ENCODE peak calls at places on chromosomes 3 and 15, in four cellular contexts. X is A549, W is H1, P is HepG2. T is an unnamed sample.

GRCh38 chr3:81465510-81465909 is 295.9 kb downstream of the GBE1 start:
- DNase-seq in X (no peak), W (no peak), P (no peak), T (no peak)

GRCh38 chr15:83977992-83978391 is 257.6 kb upstream of the GOLGA6L4 start:
- DNase-seq in X (no peak), W (no peak), P (no peak), T (no peak)

GRCh38 chr3:178202199-178202598 is 334.0 kb upstream of the KCNMB2 start:
- DNase-seq in X (no peak), W (no peak), P (no peak), T (no peak)

GRCh38 chr3:128222771-128223386 is 69.6 kb downstream of the EEFSEC start:
- DNase-seq in X (no peak), W (no peak), P (no peak), T (peak)

GRCh38 chr15:78149805-78150751 is 916 bp downstream of the IDH3A start:
- DNase-seq in X (peak), W (no peak), P (peak), T (no peak)

GRCh38 chr15:44159492-44159891 is 35.6 kb downstream of the FRMD5 start:
- DNase-seq in X (no peak), W (no peak), P (no peak), T (no peak)

GRCh38 chr3:120364821-120365220 is 15.7 kb upstream of the LRRC58 start:
- DNase-seq in X (no peak), W (no peak), P (no peak), T (peak)

GRCh38 chr3:55147856-55148720 is 220.2 kb upstream of the LRTM1 start:
- DNase-seq in X (no peak), W (no peak), P (no peak), T (peak)

GRCh38 chr3:157914882-157915281 is 191.3 kb downstream of the SHOX2 start:
- DNase-seq in X (no peak), W (no peak), P (no peak), T (no peak)

GRCh38 chr3:101851833-101852232 is 2.5 kb downstream of the NFKBIZ start:
- DNase-seq in X (no peak), W (no peak), P (no peak), T (no peak)

GRCh38 chr3:160480931-160481330 is 31.3 kb upstream of the TRIM59 start:
- DNase-seq in X (no peak), W (no peak), P (no peak), T (peak)

GRCh38 chr3:122258757-122259371 is 66.2 kb upstream of the CSTA start:
- DNase-seq in X (peak), W (peak), P (peak), T (peak)

GRCh38 chr3:48395714-48396113 is 23.7 kb downstream of the FBXW12 start:
- DNase-seq in X (no peak), W (no peak), P (no peak), T (no peak)

GRCh38 chr3:9019244-9019961 is 56.1 kb upstream of the RAD18 start:
- DNase-seq in X (no peak), W (no peak), P (no peak), T (no peak)

GRCh38 chr3:194468086-194468485 is 18.7 kb downstream of the ATP13A3 start:
- DNase-seq in X (no peak), W (no peak), P (no peak), T (peak)

GRCh38 chr3:94420941-94421340 is 358.1 kb downstream of the NSUN3 start:
- DNase-seq in X (no peak), W (no peak), P (no peak), T (peak)

GRCh38 chr3:53236112-53236841 is 19.5 kb downstream of the TKT start:
- DNase-seq in X (peak), W (no peak), P (peak), T (peak)

GRCh38 chr3:52195823-52196331 is 2.1 kb upstream of the ALAS1 start:
- DNase-seq in X (no peak), W (no peak), P (peak), T (peak)

GRCh38 chr3:150169279-150169970 is 198.7 kb upstream of the PFN2 start:
- DNase-seq in X (no peak), W (no peak), P (no peak), T (no peak)

GRCh38 chr3:29356062-29356461 is 75.2 kb downstream of the RBMS3 start:
- DNase-seq in X (no peak), W (no peak), P (no peak), T (no peak)

GRCh38 chr3:56796202-56796601 is 5.5 kb downstream of the ARHGEF3 start:
- DNase-seq in X (no peak), W (no peak), P (no peak), T (peak)

GRCh38 chr3:148866261-148866660 is 1.2 kb downstream of the CPA3 start:
- DNase-seq in X (no peak), W (peak), P (no peak), T (peak)

GRCh38 chr3:52221563-52222318 is 3.7 kb downstream of the TLR9 start:
- DNase-seq in X (no peak), W (no peak), P (no peak), T (no peak)

GRCh38 chr3:84567796-84568195 is 391.0 kb upstream of the CADM2 start:
- DNase-seq in X (no peak), W (no peak), P (no peak), T (no peak)

GRCh38 chr3:184568918-184569829 is 7.6 kb downstream of the EPHB3 start:
- DNase-seq in X (no peak), W (no peak), P (no peak), T (peak)

GRCh38 chr3:156614642-156615511 is 59.5 kb upstream of the TIPARP start:
- DNase-seq in X (no peak), W (no peak), P (no peak), T (peak)

GRCh38 chr15:35206060-35206675 is 121.1 kb upstream of the NANOGP8 start:
- DNase-seq in X (peak), W (no peak), P (peak), T (peak)

GRCh38 chr3:115148142-115148790 is 1.2 kb upstream of the ZBTB20 start:
- DNase-seq in X (no peak), W (no peak), P (no peak), T (peak)

GRCh38 chr15:89217686-89218376 is 3.5 kb downstream of the RLBP1 start:
- DNase-seq in X (no peak), W (no peak), P (no peak), T (no peak)

GRCh38 chr15:74525946-74526345 is 15.1 kb upstream of the ARID3B start:
- DNase-seq in X (no peak), W (no peak), P (no peak), T (peak)

GRCh38 chr15:48411971-48412591 is 80.9 kb downstream of the DUT start:
- DNase-seq in X (no peak), W (no peak), P (no peak), T (no peak)

GRCh38 chr15:50017522-50017921 is 101.5 kb downstream of the ATP8B4 start:
- DNase-seq in X (no peak), W (no peak), P (no peak), T (no peak)

GRCh38 chr15:88657326-88658069 is 18.7 kb downstream of the ISG20 start:
- DNase-seq in X (peak), W (no peak), P (no peak), T (peak)

GRCh38 chr3:21256932-21257331 is 494.1 kb downstream of the ZNF385D start:
- DNase-seq in X (no peak), W (no peak), P (no peak), T (no peak)

GRCh38 chr3:173396191-173397041 is 1.1 kb upstream of the NLGN1 start:
- DNase-seq in X (no peak), W (no peak), P (no peak), T (no peak)

GRCh38 chr3:173399001-173399400 is 1.5 kb downstream of the NLGN1 start:
- DNase-seq in X (no peak), W (no peak), P (no peak), T (no peak)

GRCh38 chr3:173398111-173398479 is 551 bp downstream of the NLGN1 start:
- DNase-seq in X (no peak), W (peak), P (no peak), T (no peak)

GRCh38 chr3:173395412-173396181 is 1.9 kb upstream of the NLGN1 start:
- DNase-seq in X (no peak), W (peak), P (no peak), T (peak)

DNA sequence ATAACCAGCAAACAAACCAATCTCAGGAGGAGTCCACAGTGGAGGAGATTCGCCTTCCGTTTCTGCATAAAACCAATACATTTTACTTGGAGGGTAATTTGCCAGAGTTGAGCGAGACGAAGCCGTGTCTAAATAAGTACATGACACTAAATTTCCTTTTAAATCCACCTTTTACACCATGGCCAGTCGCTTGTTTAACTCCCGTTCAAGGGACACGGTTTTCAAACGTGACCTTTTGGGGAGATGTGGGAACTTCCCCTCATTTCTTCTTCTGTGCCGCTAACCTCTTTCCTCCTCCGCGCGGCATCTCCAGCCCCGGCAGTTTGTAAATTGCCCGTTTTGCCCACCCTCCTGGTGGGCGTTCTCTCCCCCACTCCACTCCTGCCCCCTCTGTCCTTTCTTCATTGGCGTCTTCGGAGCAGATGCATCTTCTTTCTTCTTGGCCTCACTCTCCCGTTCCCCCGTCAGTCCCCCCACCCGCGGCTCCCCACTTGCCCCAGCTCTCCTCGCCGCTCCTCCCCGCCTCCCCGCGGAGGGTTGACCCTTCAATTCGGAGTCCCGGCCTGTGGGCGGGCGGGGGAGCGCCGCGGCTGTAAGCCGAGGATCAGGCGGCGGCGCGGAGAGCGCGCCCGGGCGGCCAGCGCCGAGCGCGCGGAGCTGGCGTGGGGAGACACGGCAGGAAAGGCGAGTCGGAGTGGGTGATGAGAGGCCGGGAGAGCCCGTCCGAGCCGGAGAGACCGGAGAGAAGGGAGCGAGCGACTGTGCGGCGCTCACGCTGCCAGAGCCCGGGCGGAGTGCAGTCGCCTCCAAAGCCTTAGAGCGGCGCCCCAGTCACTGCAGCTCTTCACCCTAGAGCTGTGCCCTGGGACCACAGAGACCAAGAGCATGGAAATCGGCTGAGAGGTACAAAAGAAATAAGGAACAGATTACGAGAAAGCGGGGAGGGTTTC is at the start of gene NLGN1:
- DNase-seq in X (no peak), W (peak), P (no peak), T (peak)
- TF ChIP-seq POLR2A in X (no peak), W (no peak), P (no peak), T (no peak)

GRCh38 chr3:98890960-98891910 is 10.3 kb downstream of the DCBLD2 start:
- DNase-seq in X (no peak), W (no peak), P (no peak), T (peak)
- TF ChIP-seq MAFK in X (no peak), W (no peak), P (no peak), T (no peak)

GRCh38 chr15:100339999-100340398 is 1.8 kb downstream of the ADAMTS17 start:
- DNase-seq in X (no peak), W (no peak), P (no peak), T (no peak)

GRCh38 chr15:100337422-100338044 is 4.2 kb downstream of the ADAMTS17 start:
- DNase-seq in X (no peak), W (no peak), P (no peak), T (no peak)

GRCh38 chr15:100340721-100341661 is 784 bp downstream of the ADAMTS17 start:
- DNase-seq in X (no peak), W (no peak), P (no peak), T (no peak)

GRCh38 chr15:100338247-100338646 is 3.5 kb downstream of the ADAMTS17 start:
- DNase-seq in X (no peak), W (no peak), P (no peak), T (no peak)

GRCh38 chr15:100338971-100339444 is 2.8 kb downstream of the ADAMTS17 start:
- DNase-seq in X (peak), W (no peak), P (peak), T (peak)
- TF ChIP-seq RAD21 in X (peak), W (peak), P (no peak), T (peak)

GRCh38 chr3:22401499-22401898 is 650.5 kb upstream of the ZNF385D start:
- DNase-seq in X (no peak), W (no peak), P (no peak), T (no peak)
- TF ChIP-seq POLR2A in X (no peak), W (no peak), P (no peak), T (no peak)

DNA sequence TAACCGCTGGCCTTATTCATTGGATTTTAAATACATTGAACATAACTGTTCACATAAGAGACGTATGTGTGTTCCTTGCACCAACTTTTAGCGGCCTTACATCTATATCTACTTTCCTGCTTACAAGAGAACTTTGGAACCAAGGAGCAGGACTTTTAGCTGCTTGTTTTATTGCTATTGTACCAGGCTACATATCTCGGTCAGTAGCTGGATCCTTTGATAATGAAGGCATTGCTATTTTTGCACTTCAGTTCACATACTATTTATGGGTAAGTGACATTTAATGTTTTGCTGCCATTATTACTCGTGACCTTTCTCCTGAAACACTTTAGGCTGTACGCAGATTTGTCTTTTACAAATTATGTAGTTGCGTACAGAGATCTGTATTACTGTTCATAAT is 47.1 kb downstream of the STT3B start:
- DNase-seq in X (no peak), W (no peak), P (no peak), T (no peak)
- TF ChIP-seq MAFK in X (no peak), W (no peak), P (no peak), T (no peak)

GRCh38 chr3:183324083-183324482 is 71.0 kb downstream of the B3GNT5 start:
- DNase-seq in X (no peak), W (no peak), P (no peak), T (no peak)

GRCh38 chr3:183328164-183328563 is 75.1 kb downstream of the B3GNT5 start:
- DNase-seq in X (no peak), W (no peak), P (no peak), T (no peak)

GRCh38 chr3:183329543-183329942 is 76.5 kb downstream of the B3GNT5 start:
- DNase-seq in X (no peak), W (no peak), P (no peak), T (no peak)

GRCh38 chr3:183328823-183329222 is 75.8 kb downstream of the B3GNT5 start:
- DNase-seq in X (no peak), W (no peak), P (no peak), T (peak)

GRCh38 chr3:183327343-183327742 is 74.3 kb downstream of the B3GNT5 start:
- DNase-seq in X (no peak), W (no peak), P (no peak), T (no peak)
- TF ChIP-seq RAD21 in X (no peak), W (no peak), P (no peak), T (no peak)

GRCh38 chr15:73053398-73053723 is 1.1 kb downstream of the NEO1 start:
- DNase-seq in X (no peak), W (no peak), P (no peak), T (no peak)

GRCh38 chr15:73050561-73051297 is 1.5 kb upstream of the NEO1 start:
- DNase-seq in X (no peak), W (no peak), P (no peak), T (no peak)

GRCh38 chr15:73051402-73051810 is 857 bp upstream of the NEO1 start:
- DNase-seq in X (peak), W (no peak), P (no peak), T (no peak)

GRCh38 chr15:73052679-73053397 is 575 bp downstream of the NEO1 start:
- DNase-seq in X (peak), W (no peak), P (peak), T (peak)

GRCh38 chr15:73051811-73052678 is at the start of gene NEO1:
- DNase-seq in X (peak), W (peak), P (peak), T (peak)
- TF ChIP-seq POLR2A in X (peak), W (peak), P (peak), T (no peak)

GRCh38 chr3:140586311-140586710 is 91.6 kb upstream of the TRIM42 start:
- DNase-seq in X (no peak), W (no peak), P (no peak), T (no peak)

GRCh38 chr3:140588558-140588957 is 89.3 kb upstream of the TRIM42 start:
- DNase-seq in X (no peak), W (peak), P (no peak), T (no peak)

GRCh38 chr3:140580746-140581145 is 97.1 kb upstream of the TRIM42 start:
- DNase-seq in X (no peak), W (no peak), P (no peak), T (no peak)

GRCh38 chr3:140584549-140584948 is 93.3 kb upstream of the TRIM42 start:
- DNase-seq in X (no peak), W (no peak), P (no peak), T (no peak)

DNA sequence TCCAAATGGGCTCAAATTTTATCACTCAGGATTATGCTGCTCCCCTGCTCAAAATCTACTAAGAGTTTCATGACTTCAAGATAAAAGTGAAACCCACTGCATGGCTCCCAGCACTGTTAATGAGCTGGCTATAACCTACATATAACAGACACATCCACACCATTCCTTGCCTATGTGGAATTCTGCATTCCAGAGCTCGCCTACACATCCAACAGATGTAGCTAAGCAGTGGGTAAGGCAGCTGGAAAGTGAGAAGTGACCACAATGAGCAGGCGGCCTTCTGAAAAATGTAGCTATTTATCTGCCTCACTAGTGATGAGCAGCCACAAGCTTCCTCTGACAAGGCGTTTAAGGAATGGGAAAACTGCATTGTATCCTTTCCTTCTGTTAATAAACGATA is 92.0 kb upstream of the TRIM42 start:
- DNase-seq in X (no peak), W (no peak), P (no peak), T (peak)
- TF ChIP-seq MAFK in X (no peak), W (no peak), P (no peak), T (no peak)

GRCh38 chr15:81264072-81264857 is 59.7 kb downstream of the STARD5 start:
- DNase-seq in X (no peak), W (no peak), P (no peak), T (no peak)

GRCh38 chr15:81263477-81263876 is 60.5 kb downstream of the STARD5 start:
- DNase-seq in X (no peak), W (no peak), P (no peak), T (no peak)

GRCh38 chr15:81258455-81258854 is 61.8 kb downstream of the IL16 start:
- DNase-seq in X (no peak), W (no peak), P (no peak), T (no peak)

GRCh38 chr15:81259791-81260190 is 63.1 kb downstream of the IL16 start:
- DNase-seq in X (no peak), W (no peak), P (no peak), T (no peak)

DNA sequence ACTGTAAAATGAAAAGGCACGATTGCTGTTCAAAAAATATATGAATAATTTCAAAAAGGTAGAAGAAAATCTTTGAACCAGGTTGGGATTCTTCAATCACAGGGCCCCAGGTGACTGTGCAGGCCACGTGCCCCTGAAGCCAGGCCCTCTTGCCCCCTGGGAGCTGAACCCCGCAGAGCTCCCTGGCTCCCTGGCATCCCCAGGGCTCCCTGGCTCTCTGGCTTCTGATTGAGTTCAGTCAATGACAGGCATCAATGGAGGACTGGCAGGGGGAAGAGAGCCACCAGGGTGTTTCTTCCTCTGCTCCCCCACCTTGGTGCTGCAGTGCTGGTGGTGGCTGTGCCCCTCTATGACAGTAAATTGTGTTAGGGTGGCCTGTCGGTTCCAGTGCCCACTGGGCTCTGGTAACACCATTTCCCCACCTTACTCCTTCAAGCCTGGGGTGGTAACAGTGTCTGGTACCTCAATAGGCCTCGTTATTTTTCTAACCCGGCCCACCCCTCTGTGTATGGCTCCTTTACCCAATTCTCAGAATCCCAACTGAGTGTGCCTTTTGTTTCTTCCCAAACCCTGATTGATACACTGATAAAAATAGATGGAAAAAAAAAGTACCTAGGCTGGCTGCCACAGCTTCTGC is 62.7 kb downstream of the STARD5 start:
- DNase-seq in X (no peak), W (no peak), P (no peak), T (no peak)
- TF ChIP-seq RAD21 in X (no peak), W (no peak), P (no peak), T (no peak)